ENCODE peak calls at places on chromosomes 5 and 9, in six cellular contexts. F is CD8-positive, alpha-beta T cell; T is heart left ventricle; W is fibroblast of lung; G is GM23338; V is tibial artery. N is an unnamed sample.

GRCh38 chr5:74107899-74108298 is 481.9 kb downstream of the ARHGEF28 start:
- DNase-seq in F (no peak), T (no peak), W (no peak), G (no peak), V (peak; percentile 65), N (peak; percentile 94)

GRCh38 chr9:95165004-95165403 is 152.5 kb downstream of the FANCC start:
- DNase-seq in F (no peak), T (no peak), W (no peak), G (no peak), V (no peak), N (no peak)

GRCh38 chr5:6236858-6237481 is 141.4 kb downstream of the MED10 start:
- DNase-seq in F (no peak), T (no peak), W (no peak), G (no peak), V (no peak), N (no peak)

GRCh38 chr5:173802670-173803165 is 85.4 kb upstream of the CPEB4 start:
- DNase-seq in F (no peak), T (no peak), W (peak; percentile 43), G (no peak), V (peak; percentile 64), N (no peak)

GRCh38 chr5:59021837-59022514 is 439.1 kb downstream of the RAB3C start:
- DNase-seq in F (no peak), T (peak; percentile 74), W (no peak), G (no peak), V (peak; percentile 76), N (peak; percentile 55)

GRCh38 chr5:138352071-138352721 is at the start of gene KDM3B:
- DNase-seq in F (peak; percentile 92), T (peak; percentile 94), W (peak; percentile 84), G (peak; percentile 84), V (peak; percentile 92), N (peak; percentile 92)

GRCh38 chr5:110639307-110639902 is 87.1 kb downstream of the TMEM232 start:
- DNase-seq in F (no peak), T (no peak), W (peak; percentile 22), G (no peak), V (no peak), N (no peak)

GRCh38 chr5:67003373-67003905 is 193.2 kb downstream of the CD180 start:
- DNase-seq in F (no peak), T (no peak), W (no peak), G (no peak), V (no peak), N (no peak)

GRCh38 chr9:35820076-35820475 is 5.2 kb upstream of the HINT2 start:
- DNase-seq in F (no peak), T (no peak), W (peak; percentile 55), G (no peak), V (no peak), N (no peak)

GRCh38 chr5:51378061-51378409 is 5.2 kb upstream of the ISL1 start:
- DNase-seq in F (no peak), T (no peak), W (no peak), G (no peak), V (no peak), N (no peak)

GRCh38 chr5:51378415-51378777 is 4.9 kb upstream of the ISL1 start:
- DNase-seq in F (no peak), T (no peak), W (no peak), G (peak; percentile 84), V (no peak), N (no peak)

GRCh38 chr5:51378778-51379652 is 4.2 kb upstream of the ISL1 start:
- DNase-seq in F (no peak), T (no peak), W (no peak), G (peak; percentile 86), V (no peak), N (peak; percentile 79)

GRCh38 chr5:51376504-51376903 is 6.7 kb upstream of the ISL1 start:
- DNase-seq in F (no peak), T (no peak), W (no peak), G (no peak), V (no peak), N (no peak)

DNA sequence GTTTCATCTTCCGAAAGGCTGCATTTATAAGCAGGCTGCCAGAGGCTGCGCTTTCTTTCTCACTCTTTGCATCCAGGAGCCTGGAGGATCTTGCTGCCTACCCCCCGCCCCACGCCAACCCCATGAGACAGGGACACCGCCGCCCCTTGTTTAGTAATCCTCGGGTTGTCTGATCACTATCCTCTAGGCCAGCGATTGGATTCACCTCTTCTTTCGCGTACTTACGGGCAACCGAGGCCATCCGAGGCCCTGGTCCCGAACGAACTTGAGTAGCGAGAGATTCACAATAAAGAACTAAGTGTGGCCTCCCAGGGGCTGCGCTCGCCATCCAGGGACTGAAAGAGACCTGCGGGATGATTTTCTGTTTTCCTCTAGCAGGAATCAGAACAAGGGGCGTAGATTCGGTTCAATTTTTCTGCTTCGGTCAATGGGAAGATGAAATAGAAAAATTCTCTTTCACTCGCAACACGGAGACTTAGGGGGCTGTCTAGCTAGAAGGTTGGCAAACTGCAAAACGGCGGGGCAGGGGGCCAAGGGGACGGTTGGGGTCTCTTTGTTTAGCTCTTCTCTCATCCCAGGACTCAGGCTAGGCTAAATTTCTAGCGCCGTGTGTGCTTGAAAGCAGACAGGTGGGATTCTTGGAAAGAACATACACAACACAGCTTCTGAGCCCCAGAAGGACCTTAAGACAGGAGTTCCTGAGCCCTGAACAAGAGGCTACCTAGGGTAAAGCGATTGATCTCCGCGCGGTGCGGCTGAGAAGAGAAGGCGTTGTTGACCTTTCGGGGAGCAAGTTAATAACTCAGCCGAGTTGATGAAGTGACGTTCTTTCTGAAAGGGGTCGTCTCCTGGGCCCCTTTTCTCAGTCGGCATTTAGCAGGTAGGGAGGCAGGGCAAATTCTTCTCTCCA is 5.8 kb upstream of the ISL1 start:
- DNase-seq in F (no peak), T (no peak), W (no peak), G (peak; percentile 71), V (no peak), N (no peak)
- H3K27me3 ChIP-seq in F (peaks cover 11% of the 10 kb centered on the region), T (peaks cover 95% of the 10 kb centered on the region), W (peaks cover 17% of the 10 kb centered on the region), G (peaks cover 93% of the 10 kb centered on the region), V (peaks cover 61% of the 10 kb centered on the region), N (no peaks in the 10 kb centered on the region)

GRCh38 chr9:79829566-79830347 is 258.0 kb downstream of the TLE4 start:
- DNase-seq in F (no peak), T (no peak), W (no peak), G (no peak), V (no peak), N (no peak)

GRCh38 chr9:79824265-79824664 is 252.5 kb downstream of the TLE4 start:
- DNase-seq in F (no peak), T (no peak), W (no peak), G (no peak), V (no peak), N (no peak)
- H3K27ac ChIP-seq in F (no peak overlapping the region), T (no peak overlapping the region), W (no peak overlapping the region), G (no peak overlapping the region), V (no peak overlapping the region), N (no peak overlapping the region)

GRCh38 chr9:112175796-112176315 is 759 bp upstream of the SUSD1 start:
- DNase-seq in F (no peak), T (no peak), W (no peak), G (peak; percentile 62), V (no peak), N (no peak)
- H3K4me3 ChIP-seq in F (no peak overlapping the region), T (peak overlapping the region; percentile 79), W (no peak overlapping the region), G (peak overlapping the region; percentile 96), V (peak overlapping the region; percentile 81), N (peak overlapping the region; percentile 74)

GRCh38 chr5:77866198-77866597 is 90.1 kb upstream of the TBCA start:
- DNase-seq in F (no peak), T (no peak), W (no peak), G (no peak), V (no peak), N (no peak)
- H3K27me3 ChIP-seq in F (no peaks in the 10 kb centered on the region), T (peaks cover 7% of the 10 kb centered on the region), W (peaks cover 11% of the 10 kb centered on the region), G (peaks cover 10% of the 10 kb centered on the region), V (peaks cover 3% of the 10 kb centered on the region), N (no peaks in the 10 kb centered on the region)

DNA sequence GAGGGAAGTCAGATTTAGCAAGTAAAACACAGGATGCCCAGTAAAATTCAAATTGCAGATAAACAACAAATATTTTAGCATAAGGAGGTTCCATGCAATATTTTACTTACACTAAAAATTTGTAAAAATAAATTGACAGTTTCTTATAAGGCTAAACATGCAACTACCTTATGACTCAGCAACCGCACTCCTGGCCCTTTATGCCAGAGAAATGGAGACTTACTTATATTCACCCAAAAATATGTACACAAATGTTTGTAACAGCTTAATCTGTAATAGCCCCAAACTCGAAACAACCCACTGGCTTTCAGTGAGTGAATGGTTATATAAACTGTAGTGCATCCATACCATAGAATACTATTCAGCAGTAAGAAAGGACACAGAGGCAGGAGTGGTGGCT is 28.6 kb upstream of the TRIM14 start:
- DNase-seq in F (no peak), T (no peak), W (peak; percentile 7), G (no peak), V (no peak), N (no peak)
- H3K27ac ChIP-seq in F (no peak overlapping the region), T (no peak overlapping the region), W (no peak overlapping the region), G (no peak overlapping the region), V (no peak overlapping the region), N (no peak overlapping the region)

GRCh38 chr5:39661026-39661779 is 236.4 kb upstream of the DAB2 start:
- DNase-seq in F (no peak), T (no peak), W (peak; percentile 17), G (no peak), V (no peak), N (no peak)

GRCh38 chr5:39662945-39663344 is 238.2 kb upstream of the DAB2 start:
- DNase-seq in F (no peak), T (no peak), W (no peak), G (no peak), V (no peak), N (no peak)

GRCh38 chr5:39668980-39669379 is 244.2 kb upstream of the DAB2 start:
- DNase-seq in F (no peak), T (no peak), W (no peak), G (no peak), V (no peak), N (no peak)

GRCh38 chr5:39670391-39670790 is 245.6 kb upstream of the DAB2 start:
- DNase-seq in F (no peak), T (no peak), W (no peak), G (peak; percentile 70), V (no peak), N (no peak)

GRCh38 chr5:39665328-39665727 is 240.5 kb upstream of the DAB2 start:
- DNase-seq in F (no peak), T (no peak), W (no peak), G (no peak), V (no peak), N (no peak)
- H3K4me3 ChIP-seq in F (no peak overlapping the region), T (no peak overlapping the region), W (no peak overlapping the region), G (no peak overlapping the region), V (no peak overlapping the region), N (no peak overlapping the region)